ENCODE peak calls at places on chromosomes 12 and 14, in ten cellular contexts. U is uterus, X is activated B cell treated with CpG ODN at 0.5 μM for 24 hours, M is NCI-H774, T is AG08395, K is neural crest cell, G is GM19239, R is PC-9, N is ELR, V is AG09319. W is an unnamed sample.

GRCh38 chr14:104698688-104699425 is 9.4 kb downstream of the INF2 start:
- DNase-seq in V (no peak), U (peak), K (no peak), M (no peak), X (no peak), T (no peak), R (no peak), N (no peak), G (no peak), W (no peak)

GRCh38 chr14:103828315-103828967 is 18.9 kb downstream of the PPP1R13B start:
- DNase-seq in X (no peak), R (no peak), K (no peak), T (peak), V (no peak), N (no peak), M (no peak), G (no peak), U (peak), W (no peak)

GRCh38 chr14:75718199-75718598 is 57.2 kb downstream of the TTLL5 start:
- DNase-seq in M (no peak), K (no peak), X (no peak), G (no peak), U (no peak), R (no peak), N (no peak), V (no peak), T (no peak), W (no peak)

GRCh38 chr14:24072436-24072835 is 1.1 kb downstream of the CPNE6 start:
- DNase-seq in R (no peak), U (no peak), G (no peak), M (no peak), V (no peak), X (no peak), N (no peak), K (no peak), T (no peak), W (no peak)

GRCh38 chr14:55556929-55557623 is 22.9 kb upstream of the KTN1 start:
- DNase-seq in K (no peak), N (peak), M (peak), T (peak), V (peak), U (peak), R (peak), G (no peak), X (no peak), W (peak)

GRCh38 chr12:98373019-98373554 is 142.3 kb upstream of the TMPO start:
- DNase-seq in T (peak), X (no peak), V (no peak), K (peak), R (no peak), G (no peak), M (peak), U (no peak), N (peak), W (peak)

GRCh38 chr12:18752280-18752920 is 14.5 kb downstream of the CAPZA3 start:
- DNase-seq in N (peak), X (no peak), T (peak), G (no peak), M (no peak), R (no peak), K (no peak), U (peak), V (peak), W (no peak)

GRCh38 chr12:124790650-124791400 is 72.8 kb downstream of the SCARB1 start:
- DNase-seq in K (no peak), U (no peak), N (no peak), T (no peak), M (no peak), R (no peak), X (no peak), V (no peak), G (no peak), W (no peak)

GRCh38 chr12:46187023-46187422 is 81.8 kb downstream of the SLC38A1 start:
- DNase-seq in G (no peak), N (no peak), X (no peak), R (no peak), M (no peak), V (peak), T (peak), K (no peak), U (peak), W (no peak)

W was measured in RKO.